ENCODE peak calls at places on chromosome 5, in six cellular contexts. One of them, this sample, is unnamed.

GRCh38 chr5:95403996-95404395 is 12.8 kb downstream of the FAM81B start:
- DNase-seq in psoas muscle: no peak
- DNase-seq in SW 1271: no peak
- DNase-seq in pancreas: no peak
- DNase-seq in stimulated activated CD4-positive, alpha-beta T cell treated with anti-CD3 and anti-CD28 coated beads, Interleukin-4, amount 100 ng/mL, for 24 hours: no peak
- DNase-seq in mucosa of gallbladder: no peak
- DNase-seq in this sample: no peak

GRCh38 chr5:133938932-133939331 is 29.5 kb downstream of the C5orf15 start:
- DNase-seq in psoas muscle: no peak
- DNase-seq in SW 1271: no peak
- DNase-seq in pancreas: no peak
- DNase-seq in stimulated activated CD4-positive, alpha-beta T cell treated with anti-CD3 and anti-CD28 coated beads, Interleukin-4, amount 100 ng/mL, for 24 hours: no peak
- DNase-seq in mucosa of gallbladder: peak
- DNase-seq in this sample: no peak

GRCh38 chr5:177429248-177430045 is 3.0 kb downstream of the GRK6 start:
- DNase-seq in psoas muscle: peak
- DNase-seq in SW 1271: no peak
- DNase-seq in pancreas: peak
- DNase-seq in stimulated activated CD4-positive, alpha-beta T cell treated with anti-CD3 and anti-CD28 coated beads, Interleukin-4, amount 100 ng/mL, for 24 hours: peak
- DNase-seq in mucosa of gallbladder: peak
- DNase-seq in this sample: no peak

GRCh38 chr5:72412283-72413055 is 92.3 kb downstream of the PTCD2 start:
- DNase-seq in psoas muscle: no peak
- DNase-seq in SW 1271: no peak
- DNase-seq in pancreas: no peak
- DNase-seq in stimulated activated CD4-positive, alpha-beta T cell treated with anti-CD3 and anti-CD28 coated beads, Interleukin-4, amount 100 ng/mL, for 24 hours: no peak
- DNase-seq in mucosa of gallbladder: no peak
- DNase-seq in this sample: peak

GRCh38 chr5:142250119-142250518 is 74.7 kb downstream of the SPRY4 start:
- DNase-seq in psoas muscle: no peak
- DNase-seq in SW 1271: no peak
- DNase-seq in pancreas: no peak
- DNase-seq in stimulated activated CD4-positive, alpha-beta T cell treated with anti-CD3 and anti-CD28 coated beads, Interleukin-4, amount 100 ng/mL, for 24 hours: no peak
- DNase-seq in mucosa of gallbladder: no peak
- DNase-seq in this sample: no peak

GRCh38 chr5:127571314-127571713 is 53.9 kb downstream of the PRRC1 start:
- DNase-seq in psoas muscle: no peak
- DNase-seq in SW 1271: no peak
- DNase-seq in pancreas: no peak
- DNase-seq in stimulated activated CD4-positive, alpha-beta T cell treated with anti-CD3 and anti-CD28 coated beads, Interleukin-4, amount 100 ng/mL, for 24 hours: no peak
- DNase-seq in mucosa of gallbladder: no peak
- DNase-seq in this sample: no peak

GRCh38 chr5:885529-885928 is 7.1 kb downstream of the BRD9 start:
- DNase-seq in psoas muscle: no peak
- DNase-seq in SW 1271: no peak
- DNase-seq in pancreas: no peak
- DNase-seq in stimulated activated CD4-positive, alpha-beta T cell treated with anti-CD3 and anti-CD28 coated beads, Interleukin-4, amount 100 ng/mL, for 24 hours: no peak
- DNase-seq in mucosa of gallbladder: no peak
- DNase-seq in this sample: no peak

GRCh38 chr5:72433520-72433919 is 73.7 kb downstream of the ZNF366 start:
- DNase-seq in psoas muscle: no peak
- DNase-seq in SW 1271: no peak
- DNase-seq in pancreas: no peak
- DNase-seq in stimulated activated CD4-positive, alpha-beta T cell treated with anti-CD3 and anti-CD28 coated beads, Interleukin-4, amount 100 ng/mL, for 24 hours: no peak
- DNase-seq in mucosa of gallbladder: no peak
- DNase-seq in this sample: peak

GRCh38 chr5:22341406-22341805 is 511.7 kb downstream of the CDH12 start:
- DNase-seq in psoas muscle: no peak
- DNase-seq in SW 1271: no peak
- DNase-seq in pancreas: no peak
- DNase-seq in stimulated activated CD4-positive, alpha-beta T cell treated with anti-CD3 and anti-CD28 coated beads, Interleukin-4, amount 100 ng/mL, for 24 hours: no peak
- DNase-seq in mucosa of gallbladder: no peak
- DNase-seq in this sample: no peak